ENCODE peak calls at places on chromosomes 13 and 19, in eight cellular contexts. U is T-helper 9 cell; N is head of caudate nucleus; Y is HFFc6; W is activated CD4-positive, CD25-positive, alpha-beta regulatory T cell; G is CD8-positive, alpha-beta memory T cell; F is activated T-cell treated with anti-CD3 and anti-CD28 coated beads, Interleukin-2, amount 50 U/mL, for 72 hours; J is GM12892. L is an unnamed sample.

GRCh38 chr13:31956944-31957644 is 74.5 kb upstream of the FRY start:
- DNase-seq in U (no peak), N (no peak), J (no peak), W (no peak), Y (no peak), F (no peak), G (no peak), L (no peak)

GRCh38 chr13:25170554-25171107 is 1.5 kb downstream of the AMER2 start:
- DNase-seq in W (no peak), J (no peak), F (no peak), U (no peak), Y (no peak), N (peak), G (no peak), L (no peak)

GRCh38 chr19:46975918-46976782 is 43.5 kb upstream of the NPAS1 start:
- DNase-seq in F (no peak), U (no peak), Y (peak), W (no peak), G (no peak), J (no peak), N (peak), L (peak)

GRCh38 chr13:75326173-75327131 is 155.5 kb downstream of the TBC1D4 start:
- DNase-seq in U (peak), N (no peak), J (peak), G (peak), W (peak), F (peak), Y (no peak), L (no peak)

GRCh38 chr19:492091-492531 is 4.2 kb upstream of the MADCAM1 start:
- DNase-seq in F (peak), G (no peak), Y (no peak), J (no peak), W (no peak), N (no peak), U (peak), L (no peak)

GRCh38 chr13:76764429-76764828 is 121.8 kb downstream of the KCTD12 start:
- DNase-seq in G (no peak), F (no peak), W (no peak), U (no peak), Y (no peak), J (no peak), N (peak), L (no peak)

GRCh38 chr19:53877361-53877766 is 4.6 kb upstream of the PRKCG start:
- DNase-seq in Y (peak), N (no peak), G (peak), W (no peak), F (peak), U (no peak), J (no peak), L (no peak)

GRCh38 chr19:3687774-3688706 is 12.2 kb downstream of the PIP5K1C start:
- DNase-seq in F (peak), N (no peak), W (no peak), G (peak), U (peak), J (peak), Y (no peak), L (no peak)

GRCh38 chr19:4031420-4031819 is 23.9 kb downstream of the PIAS4 start:
- DNase-seq in Y (no peak), W (no peak), F (no peak), N (no peak), U (no peak), J (no peak), G (no peak), L (no peak)

GRCh38 chr19:54521860-54522513 is 19.4 kb downstream of the LAIR2 start:
- DNase-seq in U (no peak), Y (no peak), J (no peak), G (no peak), F (no peak), W (no peak), N (no peak), L (no peak)

GRCh38 chr13:109205315-109205714 is 575.9 kb downstream of the MYO16 start:
- DNase-seq in W (no peak), N (no peak), J (no peak), G (no peak), Y (peak), U (no peak), F (no peak), L (no peak)

GRCh38 chr13:32587774-32588165 is 1.5 kb downstream of the PDS5B start:
- DNase-seq in G (no peak), U (no peak), N (no peak), W (no peak), F (no peak), J (no peak), Y (no peak), L (no peak)

GRCh38 chr13:50843256-50844043 is at the start of gene DLEU7:
- DNase-seq in W (no peak), G (no peak), J (no peak), F (no peak), Y (no peak), N (peak), U (no peak), L (no peak)

GRCh38 chr13:113532156-113532806 is 41.8 kb upstream of the DCUN1D2 start:
- DNase-seq in W (no peak), N (no peak), Y (no peak), F (no peak), U (no peak), G (no peak), J (no peak), L (no peak)

L was measured in ACHN.